ENCODE peak calls at places on chromosome 16, in ten cellular contexts. L is endothelial cell; F is AG04450; Y is BJ; W is DMS153; O is activated CD4-positive, alpha-beta T cell treated with anti-CD3 and anti-CD28 coated beads for 36 hours; A is right lobe of liver; D is LNCaP clone FGC; S is renal cortical epithelial cell; C is body of pancreas. J is an unnamed sample.
A peak's percentile ranks its signal among the peaks of the same experiment; 100 is the strongest.

GRCh38 chr16:81645303-81645702 is 133.8 kb upstream of the PLCG2 start:
- DNase-seq in S (peak; percentile 97), F (peak; percentile 42), O (no peak), W (peak; percentile 85), D (peak; percentile 93), Y (peak; percentile 54), A (no peak), C (peak; percentile 95), L (no peak), J (no peak)

GRCh38 chr16:380837-381787 is 666 bp downstream of the PGAP6 start:
- DNase-seq in F (no peak), S (no peak), D (no peak), W (no peak), L (peak; percentile 49), A (peak; percentile 64), O (peak; percentile 53), C (peak; percentile 43), Y (no peak), J (no peak)

GRCh38 chr16:85055503-85056210 is 28.1 kb downstream of the KIAA0513 start:
- DNase-seq in S (peak; percentile 37), A (no peak), L (no peak), D (no peak), W (no peak), O (peak; percentile 88), F (no peak), C (peak; percentile 76), Y (no peak), J (no peak)

GRCh38 chr16:10738231-10739077 is 5.2 kb upstream of the NUBP1 start:
- DNase-seq in D (no peak), O (peak; percentile 79), A (peak; percentile 94), W (no peak), L (no peak), Y (no peak), F (no peak), C (peak; percentile 62), S (peak; percentile 88), J (no peak)

GRCh38 chr16:318628-319027 is 33.9 kb downstream of the AXIN1 start:
- DNase-seq in C (no peak), W (no peak), F (no peak), O (peak; percentile 38), Y (no peak), S (no peak), D (no peak), L (peak; percentile 41), A (no peak), J (peak; percentile 15)

GRCh38 chr16:86761117-86761971 is 183.0 kb downstream of the FOXL1 start:
- DNase-seq in F (no peak), C (peak; percentile 7), W (no peak), D (no peak), L (peak; percentile 79), Y (peak; percentile 61), S (peak; percentile 16), O (peak; percentile 63), A (no peak), J (peak; percentile 78)

GRCh38 chr16:30079480-30079879 is 3.7 kb downstream of the PPP4C start:
- DNase-seq in Y (no peak), C (no peak), D (no peak), W (no peak), O (no peak), F (no peak), S (no peak), A (no peak), L (no peak), J (no peak)

GRCh38 chr16:1979271-1980025 is 1.8 kb downstream of the NOXO1 start:
- DNase-seq in W (peak; percentile 75), S (no peak), C (peak; percentile 90), Y (no peak), F (no peak), L (no peak), A (no peak), O (peak; percentile 58), D (no peak), J (no peak)

GRCh38 chr16:57504001-57504400 is 17.7 kb upstream of the DOK4 start:
- DNase-seq in A (peak; percentile 22), F (no peak), L (no peak), D (no peak), C (no peak), O (no peak), Y (no peak), S (no peak), W (no peak), J (no peak)

GRCh38 chr16:28561557-28562187 is 8.0 kb downstream of the SGF29 start:
- DNase-seq in C (no peak), Y (no peak), A (no peak), L (no peak), D (no peak), S (no peak), O (no peak), F (no peak), W (no peak), J (no peak)

GRCh38 chr16:83901101-83901500 is 2.2 kb downstream of the MLYCD start:
- DNase-seq in O (no peak), C (no peak), W (no peak), D (no peak), A (no peak), L (no peak), F (no peak), Y (no peak), S (peak; percentile 50), J (no peak)

GRCh38 chr16:9913604-9914330 is 268.5 kb downstream of the GRIN2A start:
- DNase-seq in L (no peak), O (no peak), D (no peak), C (no peak), A (no peak), Y (no peak), W (no peak), F (no peak), S (no peak), J (no peak)

GRCh38 chr16:54447606-54448440 is 161.2 kb upstream of the IRX3 start:
- DNase-seq in C (no peak), Y (no peak), A (no peak), F (no peak), S (peak; percentile 91), W (no peak), O (peak; percentile 26), L (no peak), D (no peak), J (no peak)

GRCh38 chr16:48353565-48354163 is 31.5 kb downstream of the SIAH1 start:
- DNase-seq in D (no peak), L (peak; percentile 65), F (peak; percentile 37), W (no peak), C (peak; percentile 77), O (peak; percentile 78), S (peak; percentile 61), A (no peak), Y (no peak), J (peak; percentile 44)

GRCh38 chr16:10232757-10233156 is 50.5 kb upstream of the GRIN2A start:
- DNase-seq in A (no peak), F (no peak), C (no peak), D (no peak), S (no peak), Y (no peak), L (no peak), W (no peak), O (no peak), J (no peak)

GRCh38 chr16:14509055-14509454 is 121.0 kb downstream of the PARN start:
- DNase-seq in D (no peak), L (no peak), F (no peak), C (no peak), A (no peak), O (no peak), S (peak; percentile 75), W (no peak), Y (no peak), J (no peak)

GRCh38 chr16:21222495-21223337 is 10.8 kb upstream of the ANKS4B start:
- DNase-seq in O (no peak), D (no peak), L (no peak), F (no peak), C (no peak), W (peak; percentile 77), Y (no peak), S (peak; percentile 90), A (no peak), J (no peak)

GRCh38 chr16:56637814-56638750 is at the start of gene MT1A:
- DNase-seq in A (peak; percentile 95), W (no peak), S (no peak), F (no peak), L (no peak), Y (no peak), C (peak; percentile 83), D (no peak), O (peak; percentile 52), J (no peak)

GRCh38 chr16:4097826-4098240 is 18.4 kb downstream of the ADCY9 start:
- DNase-seq in S (no peak), O (no peak), Y (no peak), F (peak; percentile 26), C (no peak), W (no peak), A (no peak), L (no peak), D (peak; percentile 96), J (no peak)

GRCh38 chr16:84085774-84086173 is 31.0 kb downstream of the MBTPS1 start:
- DNase-seq in Y (no peak), S (no peak), A (no peak), O (no peak), D (no peak), W (no peak), C (no peak), F (no peak), L (no peak), J (no peak)

GRCh38 chr16:35174006-35174405 is 1714.6 kb downstream of the TP53TG3F start:
- DNase-seq in C (no peak), Y (no peak), L (no peak), A (no peak), W (no peak), D (no peak), S (no peak), F (no peak), O (no peak), J (no peak)

GRCh38 chr16:89417352-89417751 is 73.0 kb downstream of the ANKRD11 start:
- DNase-seq in S (no peak), W (no peak), A (peak; percentile 84), D (no peak), C (peak; percentile 55), L (no peak), Y (no peak), F (no peak), O (no peak), J (no peak)

GRCh38 chr16:11310997-11311561 is 29.9 kb upstream of the PRM1 start:
- DNase-seq in W (no peak), L (peak; percentile 18), A (no peak), S (no peak), O (peak; percentile 42), Y (no peak), D (no peak), C (no peak), F (no peak), J (no peak)

GRCh38 chr16:80045944-80046660 is 445.6 kb upstream of the MAF start:
- DNase-seq in C (no peak), W (peak; percentile 93), A (no peak), S (no peak), L (no peak), F (no peak), Y (no peak), D (no peak), O (no peak), J (no peak)

GRCh38 chr16:84369938-84370627 is 1.7 kb downstream of the ATP2C2 start:
- DNase-seq in F (no peak), Y (no peak), C (no peak), W (peak; percentile 84), S (no peak), O (no peak), D (peak; percentile 67), A (no peak), L (no peak), J (no peak)

GRCh38 chr16:30844671-30845449 is 49.0 kb downstream of the BCL7C start:
- DNase-seq in L (peak; percentile 85), W (peak; percentile 74), S (peak; percentile 87), A (no peak), C (peak; percentile 90), D (peak; percentile 75), Y (peak; percentile 30), O (peak; percentile 89), F (peak; percentile 81), J (peak; percentile 77)

GRCh38 chr16:66800856-66801255 is 528 bp downstream of the TERB1 start:
- DNase-seq in L (no peak), D (no peak), O (no peak), C (no peak), S (no peak), A (no peak), F (no peak), Y (no peak), W (no peak), J (no peak)